ENCODE peak calls at places on chromosomes 4 and X, in four cellular contexts. U is brain microvascular endothelial cell, N is MV-4-11, A is fibroblast of mammary gland. C is an unnamed sample.
A peak's percentile ranks its signal among the peaks of the same experiment; 100 is the strongest.

GRCh38 chr4:78767350-78767749 is 8.8 kb upstream of the BMP2K start:
- DNase-seq in U (no peak), N (no peak), A (no peak), C (no peak)

GRCh38 chr4:7398788-7399432 is 35.8 kb downstream of the PSAPL1 start:
- DNase-seq in U (no peak), N (no peak), A (no peak), C (no peak)

GRCh38 chr4:19021617-19022016 is 1000.1 kb upstream of the LCORL start:
- DNase-seq in U (no peak), N (no peak), A (no peak), C (no peak)

GRCh38 chr4:185787926-185788679 is 23.9 kb downstream of the SORBS2 start:
- DNase-seq in U (no peak), N (no peak), A (no peak), C (no peak)

GRCh38 chrX:40617566-40617965 is 5.7 kb upstream of the MPC1L start:
- DNase-seq in U (no peak), N (no peak), A (no peak), C (no peak)

GRCh38 chrX:132740316-132741123 is 217.9 kb downstream of the HS6ST2 start:
- DNase-seq in U (no peak), N (no peak), A (peak; percentile 0), C (no peak)

GRCh38 chrX:147877726-147878125 is 34.0 kb upstream of the FMR1 start:
- DNase-seq in U (no peak), N (no peak), A (no peak), C (no peak)

GRCh38 chr4:139530833-139531427 is 25.1 kb downstream of the SETD7 start:
- DNase-seq in U (peak; percentile 49), N (peak; percentile 40), A (peak; percentile 41), C (no peak)

GRCh38 chr4:143700420-143701352 is at the start of gene FREM3:
- DNase-seq in U (no peak), N (no peak), A (no peak), C (no peak)

C was measured in RCC 7860.